ENCODE peak calls at places on chromosomes 4 and X, in ten cellular contexts. N is cardiac muscle cell, X is lung, O is testis, S is GM10248, Q is brain microvascular endothelial cell, I is MCF 10A, W is right lobe of liver, G is fibroblast of the aortic adventitia, D is upper lobe of right lung. P is an unnamed sample.

GRCh38 chrX:155027509-155028066 is 944 bp downstream of the FUNDC2 start:
- DNase-seq in N (no peak), X (no peak), O (peak; percentile 28), S (no peak), Q (peak; percentile 45), I (peak; percentile 69), W (no peak), G (peak; percentile 86), D (no peak), P (no peak)

GRCh38 chr4:10596586-10597285 is 87.8 kb downstream of the CLNK start:
- DNase-seq in N (no peak), X (no peak), O (no peak), S (no peak), Q (no peak), I (no peak), W (no peak), G (no peak), D (no peak), P (no peak)

GRCh38 chr4:41192136-41192535 is 22.2 kb downstream of the APBB2 start:
- DNase-seq in N (no peak), X (no peak), O (no peak), S (no peak), Q (no peak), I (no peak), W (no peak), G (peak; percentile 67), D (no peak), P (no peak)

GRCh38 chrX:30874851-30875250 is 14.2 kb downstream of the TAB3 start:
- DNase-seq in N (no peak), X (no peak), O (no peak), S (no peak), Q (no peak), I (peak; percentile 28), W (no peak), G (no peak), D (no peak), P (no peak)

GRCh38 chrX:129065895-129066294 is 457.4 kb downstream of the SMARCA1 start:
- DNase-seq in N (no peak), X (no peak), O (no peak), S (no peak), Q (no peak), I (no peak), W (no peak), G (no peak), D (no peak), P (no peak)

GRCh38 chr4:184972996-184973395 is 45.3 kb upstream of the HELT start:
- DNase-seq in N (no peak), X (no peak), O (no peak), S (no peak), Q (no peak), I (no peak), W (no peak), G (no peak), D (no peak), P (no peak)

GRCh38 chr4:61201562-61202099 is 1.5 kb downstream of the ADGRL3 start:
- DNase-seq in N (peak; percentile 12), X (no peak), O (peak; percentile 19), S (peak; percentile 8), Q (no peak), I (peak; percentile 40), W (peak; percentile 16), G (no peak), D (no peak), P (peak; percentile 16)

GRCh38 chrX:146433771-146434170 is 375.8 kb upstream of the CXorf51B start:
- DNase-seq in N (no peak), X (no peak), O (no peak), S (no peak), Q (no peak), I (peak; percentile 5), W (no peak), G (no peak), D (no peak), P (no peak)

GRCh38 chrX:115400960-115401359 is 111.4 kb downstream of the LUZP4 start:
- DNase-seq in N (no peak), X (no peak), O (no peak), S (no peak), Q (peak; percentile 32), I (no peak), W (no peak), G (no peak), D (no peak), P (no peak)

GRCh38 chrX:68999931-69000330 is 165.3 kb downstream of the PJA1 start:
- DNase-seq in N (no peak), X (peak; percentile 11), O (no peak), S (no peak), Q (no peak), I (no peak), W (no peak), G (no peak), D (no peak), P (no peak)

GRCh38 chr4:2714071-2714770 is 41.9 kb downstream of the TNIP2 start:
- DNase-seq in N (peak; percentile 16), X (peak; percentile 49), O (no peak), S (no peak), Q (peak; percentile 87), I (no peak), W (peak; percentile 48), G (peak; percentile 76), D (no peak), P (no peak)

GRCh38 chr4:41832961-41833360 is 84.4 kb upstream of the PHOX2B start:
- DNase-seq in N (no peak), X (no peak), O (no peak), S (no peak), Q (no peak), I (peak; percentile 56), W (no peak), G (no peak), D (no peak), P (no peak)

GRCh38 chrX:40167240-40168182 is 69.8 kb upstream of the BCOR start:
- DNase-seq in N (peak; percentile 66), X (no peak), O (no peak), S (no peak), Q (no peak), I (no peak), W (peak; percentile 31), G (no peak), D (no peak), P (no peak)

GRCh38 chrX:1581132-1581531 is 10.3 kb upstream of the AKAP17A start:
- DNase-seq in N (peak; percentile 23), X (peak; percentile 64), O (peak; percentile 83), S (peak; percentile 54), Q (peak; percentile 57), I (peak; percentile 73), W (no peak), G (no peak), D (peak; percentile 28), P (peak; percentile 60)

GRCh38 chr4:96698891-96699290 is 859.0 kb downstream of the PDHA2 start:
- DNase-seq in N (no peak), X (no peak), O (no peak), S (no peak), Q (no peak), I (no peak), W (no peak), G (no peak), D (no peak), P (no peak)

GRCh38 chrX:120560405-120560841 is 339 bp downstream of the CUL4B start:
- DNase-seq in N (peak; percentile 39), X (peak; percentile 29), O (no peak), S (no peak), Q (peak; percentile 34), I (no peak), W (no peak), G (peak; percentile 43), D (no peak), P (no peak)

GRCh38 chrX:118976599-118977340 is 2.4 kb downstream of the LONRF3 start:
- DNase-seq in N (no peak), X (peak; percentile 58), O (peak; percentile 31), S (no peak), Q (no peak), I (peak; percentile 65), W (peak; percentile 68), G (no peak), D (peak; percentile 85), P (peak; percentile 15)

GRCh38 chr4:177441061-177441802 is 1.0 kb downstream of the AGA start:
- DNase-seq in N (no peak), X (no peak), O (no peak), S (peak; percentile 28), Q (no peak), I (peak; percentile 45), W (no peak), G (peak; percentile 53), D (no peak), P (peak; percentile 26)
- TF ChIP-seq CTCF in N (peak; percentile 14), X (no peak), O (no peak), S (no peak), Q (peak; percentile 13), I (no peak), W (no peak), G (peak; percentile 25), D (peak; percentile 21), P (no peak)

GRCh38 chr4:79331126-79331876 is 5.4 kb upstream of the NAA11 start:
- DNase-seq in N (no peak), X (no peak), O (no peak), S (no peak), Q (peak; percentile 6), I (peak; percentile 28), W (no peak), G (peak; percentile 10), D (no peak), P (no peak)
- TF ChIP-seq CTCF in N (no peak), X (no peak), O (no peak), S (no peak), Q (no peak), I (no peak), W (no peak), G (no peak), D (no peak), P (no peak)

DNA sequence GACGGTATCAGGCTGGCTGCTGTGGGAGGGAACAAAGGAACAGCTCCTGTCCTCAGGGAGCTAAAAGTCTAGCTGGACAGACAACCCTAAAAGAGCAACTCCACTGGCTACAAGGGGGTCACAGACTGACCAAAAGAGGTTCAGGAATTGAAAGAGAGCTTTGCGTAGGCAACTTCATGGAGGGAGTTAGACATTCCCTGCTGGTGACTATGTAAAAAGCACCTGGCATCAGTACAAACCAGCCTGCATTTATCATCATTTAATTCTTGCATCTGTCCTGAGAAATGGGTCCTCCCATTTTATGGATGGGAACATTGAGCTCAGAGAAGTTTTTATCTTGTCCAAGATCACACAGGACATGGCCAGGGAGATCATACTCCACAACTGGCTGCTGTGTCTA is 1.4 kb upstream of the LGI2 start:
- DNase-seq in N (no peak), X (no peak), O (no peak), S (no peak), Q (no peak), I (peak; percentile 5), W (no peak), G (peak; percentile 48), D (no peak), P (no peak)
- TF ChIP-seq CTCF in N (peak; percentile 7), X (no peak), O (no peak), S (no peak), Q (no peak), I (no peak), W (no peak), G (peak; percentile 23), D (no peak), P (no peak)

DNA sequence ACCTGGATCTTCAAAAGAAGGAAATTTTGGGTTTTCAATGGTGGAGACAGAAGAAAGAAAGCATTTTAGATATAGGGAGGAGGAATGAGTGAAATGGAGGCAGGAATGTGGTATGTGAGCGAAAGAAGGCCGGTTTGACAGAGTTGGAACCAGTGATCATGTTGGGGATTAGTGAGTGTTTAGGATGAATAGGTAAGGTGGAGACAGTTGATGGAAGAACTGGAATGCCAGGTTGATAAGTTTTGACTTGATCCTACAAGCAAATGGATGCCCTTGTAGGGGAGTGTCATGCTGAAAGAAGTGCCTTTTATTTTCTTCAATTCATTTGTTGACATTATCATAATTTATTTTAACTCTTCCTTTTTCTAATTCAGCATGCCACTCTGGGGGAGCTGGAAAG is 207.8 kb upstream of the AMOT start:
- DNase-seq in N (no peak), X (no peak), O (no peak), S (no peak), Q (no peak), I (no peak), W (no peak), G (no peak), D (no peak), P (no peak)
- TF ChIP-seq CTCF in N (no peak), X (no peak), O (no peak), S (no peak), Q (no peak), I (no peak), W (no peak), G (no peak), D (no peak), P (no peak)

P was measured in GM13976.